ENCODE peak calls at places on chromosome 19, in seven cellular contexts. G, E, L, H, Y, D and P are unnamed samples. For H3K27me3, H3K9me3 and H3K4me1, the result is how much of the 10 kb centered on the place peaks cover.

GRCh38 chr19:46040952-46041500 is at the start of gene IGFL4:
- DNase-seq in H (no peak), D (no peak), G (peak), L (no peak), E (no peak), Y (no peak), P (no peak)

GRCh38 chr19:13751436-13751835 is 12.9 kb upstream of the MRI1 start:
- DNase-seq in G (no peak), E (no peak), H (no peak), D (no peak), Y (no peak), L (no peak), P (no peak)

GRCh38 chr19:21197589-21198295 is 55.9 kb downstream of the ZNF431 start:
- DNase-seq in E (no peak), H (no peak), Y (no peak), G (no peak), D (no peak), L (no peak), P (no peak)

GRCh38 chr19:49114630-49115363 is 627 bp downstream of the LIN7B start:
- DNase-seq in D (peak), H (peak), Y (peak), E (peak), L (peak), G (peak), P (peak)

GRCh38 chr19:30656520-30657100 is 284.4 kb downstream of the ZNF536 start:
- DNase-seq in L (no peak), Y (no peak), H (no peak), D (no peak), E (no peak), G (no peak), P (no peak)

GRCh38 chr19:50325310-50326100 is 3.7 kb downstream of the KCNC3 start:
- DNase-seq in L (peak), E (peak), H (peak), D (peak), G (peak), Y (peak), P (peak)

GRCh38 chr19:54660967-54661366 is 1.8 kb upstream of the LILRB4 start:
- DNase-seq in D (no peak), H (no peak), E (no peak), G (no peak), L (no peak), Y (no peak), P (no peak)

GRCh38 chr19:17686592-17687042 is 1.5 kb downstream of the UNC13A start:
- DNase-seq in Y (peak), G (no peak), E (peak), L (peak), D (no peak), H (no peak), P (peak)

GRCh38 chr19:33685541-33685940 is 63.8 kb downstream of the CHST8 start:
- DNase-seq in Y (no peak), L (no peak), G (no peak), H (no peak), E (peak), D (no peak), P (no peak)
- H3K27me3 ChIP-seq in Y (under half), L (under half), G (under half), H (under half), E (under half), D (under half), P (under half)

DNA sequence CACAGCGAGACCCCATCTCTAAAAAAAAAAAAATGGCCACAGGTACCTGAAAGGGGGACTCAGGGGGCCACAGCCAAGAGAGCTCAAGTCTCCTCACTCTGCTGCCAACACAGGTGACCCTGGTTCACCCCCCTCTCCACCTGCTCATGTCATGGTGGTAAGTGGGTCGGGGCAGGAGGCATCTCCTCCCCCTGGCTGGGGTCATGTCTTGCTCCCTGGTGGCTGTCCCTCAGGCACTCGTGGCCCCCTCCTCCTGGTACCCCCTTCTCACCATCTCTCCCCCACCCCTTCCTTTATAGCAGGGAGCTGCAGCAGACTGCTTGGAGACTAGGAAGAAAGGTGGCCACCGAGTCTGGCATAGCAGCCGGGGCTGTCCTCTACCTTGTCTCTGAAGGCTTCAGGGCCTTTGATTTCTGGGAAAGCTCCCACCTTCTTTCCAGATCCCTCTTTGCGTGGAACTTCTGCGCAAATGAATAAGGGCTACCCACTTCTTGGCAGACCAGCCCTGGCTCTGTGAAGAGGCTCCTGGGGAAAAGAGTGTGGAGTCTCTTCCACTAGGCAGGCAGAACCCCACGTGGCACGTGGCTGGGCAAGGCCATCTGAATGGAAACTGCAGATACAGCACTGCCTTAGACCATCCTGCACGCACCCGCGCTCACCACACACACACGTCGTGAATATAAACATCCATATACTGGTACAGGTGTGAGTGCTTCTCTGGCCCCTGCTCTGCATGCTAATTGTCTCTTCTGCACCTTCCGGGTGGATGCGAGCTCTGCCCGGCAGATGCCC is 20.1 kb upstream of the MIER2 start:
- DNase-seq in H (no peak), G (no peak), E (no peak), L (no peak), Y (no peak), D (no peak), P (no peak)
- H3K9me3 ChIP-seq in H (under half), G (under half), E (under half), L (under half), Y (under half), D (under half), P (under half)

DNA sequence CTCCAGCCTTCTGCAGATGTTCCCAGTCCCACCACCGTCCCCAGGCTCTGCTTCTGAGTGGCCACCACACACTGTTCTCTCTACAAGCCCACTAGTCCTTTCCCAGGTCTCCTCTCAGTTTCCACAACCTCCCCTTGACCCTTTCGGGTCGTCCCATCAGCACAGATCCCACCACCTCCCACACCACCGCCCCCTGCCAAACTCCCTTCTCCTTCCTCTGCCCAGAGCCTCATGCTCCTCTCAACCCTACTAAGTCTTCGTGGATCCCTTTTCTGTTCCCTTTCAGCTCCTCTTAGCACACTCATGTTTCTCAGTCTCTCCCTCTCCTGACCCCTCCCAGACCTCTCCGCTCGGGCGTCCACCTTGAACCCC is 1.9 kb downstream of the NAPA start:
- DNase-seq in L (no peak), D (no peak), E (no peak), G (no peak), Y (no peak), H (no peak), P (no peak)
- H3K4me1 ChIP-seq in L (half or more), D (under half), E (under half), G (under half), Y (under half), H (under half), P (half or more)

DNA sequence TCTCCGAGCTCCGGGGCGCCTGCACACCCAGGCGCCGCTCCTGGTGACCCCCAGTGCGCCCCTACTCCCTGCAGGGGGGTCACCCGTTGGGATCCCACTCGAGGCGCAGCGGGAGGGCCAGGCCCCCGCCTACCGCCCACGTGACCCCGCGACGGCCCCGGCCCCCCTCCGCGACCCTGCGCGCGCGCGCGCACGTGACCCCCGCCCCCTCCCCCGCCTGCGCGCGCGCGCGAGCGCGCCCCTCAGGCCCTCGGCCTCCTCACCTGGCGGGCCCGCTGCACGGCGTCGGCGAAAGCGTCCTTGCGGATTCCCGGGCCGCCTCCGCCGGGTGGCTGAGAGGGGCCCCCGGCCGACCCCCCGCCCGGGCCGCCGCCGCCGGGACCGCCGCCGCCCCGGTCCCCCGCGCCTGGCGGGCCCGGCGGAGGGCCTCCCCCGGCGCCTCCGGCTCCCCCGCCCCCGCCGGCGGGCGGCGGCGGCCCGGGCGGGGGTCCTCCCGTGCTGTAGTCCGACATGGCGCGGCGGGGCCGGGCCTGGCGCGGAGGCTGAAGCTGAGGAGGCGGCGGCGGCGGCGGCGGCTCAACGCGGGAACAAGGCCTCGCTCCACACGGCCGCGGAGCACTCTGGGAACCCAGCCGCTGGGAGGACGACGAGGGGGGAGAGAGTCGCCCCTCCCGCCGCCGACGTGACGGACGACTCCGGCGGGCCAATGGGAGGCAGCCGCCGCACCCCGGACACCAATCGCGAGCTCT is at the start of gene KHSRP:
- DNase-seq in L (no peak), D (no peak), Y (no peak), E (peak), H (peak), G (no peak), P (no peak)
- H3K27me3 ChIP-seq in L (under half), D (under half), Y (under half), E (under half), H (under half), G (under half), P (under half)

GRCh38 chr19:12543855-12544254 is 7.4 kb downstream of the ZNF564 start:
- DNase-seq in G (no peak), Y (no peak), D (no peak), E (no peak), L (no peak), H (no peak), P (no peak)

GRCh38 chr19:12546068-12546467 is 5.2 kb downstream of the ZNF564 start:
- DNase-seq in L (no peak), Y (no peak), E (no peak), G (no peak), D (no peak), H (no peak), P (no peak)

GRCh38 chr19:12544401-12544876 is 6.8 kb downstream of the ZNF564 start:
- DNase-seq in G (no peak), D (no peak), H (no peak), E (no peak), Y (no peak), L (peak), P (no peak)

GRCh38 chr19:12546903-12547302 is 4.4 kb downstream of the ZNF564 start:
- DNase-seq in Y (no peak), G (no peak), E (no peak), L (no peak), D (no peak), H (no peak), P (no peak)

DNA sequence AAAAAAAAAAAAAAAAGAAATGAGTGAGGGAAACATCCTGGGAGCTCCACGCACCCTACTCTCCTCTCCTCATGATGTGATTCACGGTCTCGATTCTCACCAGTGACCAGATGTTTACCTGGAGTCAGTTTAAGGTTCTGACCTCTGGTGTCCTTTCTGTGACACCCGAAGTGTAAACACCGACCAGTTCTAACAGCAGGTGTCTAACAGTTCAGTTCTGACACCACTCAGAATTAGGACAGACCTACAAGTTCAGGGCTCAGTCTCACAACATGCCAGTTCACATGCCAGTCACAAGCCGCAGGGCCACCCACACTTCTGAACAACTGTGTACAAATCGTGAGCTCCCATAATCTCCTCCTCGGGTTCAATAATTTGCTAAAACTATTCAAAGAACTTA is 6.0 kb downstream of the ZNF564 start:
- DNase-seq in Y (no peak), H (no peak), L (no peak), G (no peak), D (no peak), E (no peak), P (no peak)
- H3K9me3 ChIP-seq in Y (under half), H (under half), L (under half), G (under half), D (under half), E (under half), P (under half)

GRCh38 chr19:8208119-8208709 is 956 bp upstream of the CERS4 start:
- DNase-seq in E (no peak), D (peak), G (no peak), H (no peak), Y (no peak), L (no peak), P (peak)

GRCh38 chr19:8208710-8209110 is 460 bp upstream of the CERS4 start:
- DNase-seq in H (peak), D (no peak), E (peak), Y (peak), G (peak), L (no peak), P (no peak)

GRCh38 chr19:8209111-8209964 is at the start of gene CERS4:
- DNase-seq in D (peak), H (peak), L (peak), G (peak), Y (peak), E (peak), P (peak)

GRCh38 chr19:8210660-8211101 is 1.5 kb downstream of the CERS4 start:
- DNase-seq in Y (no peak), D (peak), H (no peak), G (no peak), L (no peak), E (no peak), P (peak)

GRCh38 chr19:8209965-8210659 is 942 bp downstream of the CERS4 start:
- DNase-seq in D (peak), E (no peak), L (peak), G (no peak), H (peak), Y (no peak), P (no peak)
- H3K4me1 ChIP-seq in D (under half), E (under half), L (under half), G (under half), H (under half), Y (under half), P (half or more)

GRCh38 chr19:29593869-29594268 is 12.2 kb upstream of the POP4 start:
- DNase-seq in E (no peak), H (no peak), G (no peak), L (no peak), D (no peak), Y (no peak), P (no peak)

GRCh38 chr19:29587518-29587986 is 18.5 kb upstream of the POP4 start:
- DNase-seq in H (no peak), G (peak), E (no peak), L (no peak), D (no peak), Y (no peak), P (no peak)

GRCh38 chr19:29588095-29588494 is 18.0 kb upstream of the POP4 start:
- DNase-seq in H (no peak), D (no peak), L (no peak), G (no peak), Y (no peak), E (no peak), P (no peak)

GRCh38 chr19:29590278-29590677 is 15.8 kb upstream of the POP4 start:
- DNase-seq in E (no peak), D (no peak), H (no peak), L (no peak), G (no peak), Y (no peak), P (no peak)

GRCh38 chr19:29591670-29592069 is 14.4 kb upstream of the POP4 start:
- DNase-seq in E (no peak), Y (no peak), H (no peak), D (no peak), L (no peak), G (no peak), P (no peak)
- H3K27me3 ChIP-seq in E (under half), Y (under half), H (under half), D (under half), L (under half), G (under half), P (under half)